ENCODE peak calls at places on chromosomes 1 and 21, in four cellular contexts. V is A549, E is heart left ventricle, U is NB4. W is an unnamed sample.

GRCh38 chr1:83104558-83104957 is 894.4 kb downstream of the TTLL7 start:
- DNase-seq in V (no peak), E (no peak), U (no peak), W (no peak)

GRCh38 chr1:208924011-208924410 is 659.5 kb upstream of the CAMK1G start:
- DNase-seq in V (no peak), E (no peak), U (no peak), W (no peak)

GRCh38 chr1:180842052-180842451 is 70.6 kb upstream of the KIAA1614 start:
- DNase-seq in V (no peak), E (no peak), U (no peak), W (no peak)

GRCh38 chr21:19864456-19864855 is 1133.8 kb upstream of the NCAM2 start:
- DNase-seq in V (no peak), E (no peak), U (no peak), W (no peak)

GRCh38 chr1:18327650-18328049 is 153.1 kb upstream of the KLHDC7A start:
- DNase-seq in V (no peak), E (no peak), U (no peak), W (no peak)

GRCh38 chr1:48661726-48662483 is 114.8 kb downstream of the BEND5 start:
- DNase-seq in V (no peak), E (no peak), U (peak; percentile 70), W (no peak)

GRCh38 chr1:243944429-243945160 is 94.6 kb upstream of the AKT3 start:
- DNase-seq in V (peak; percentile 88), E (no peak), U (peak; percentile 6), W (peak; percentile 55)

GRCh38 chr1:19557609-19558051 is 72.3 kb upstream of the CAPZB start:
- DNase-seq in V (no peak), E (no peak), U (peak; percentile 51), W (peak; percentile 23)

GRCh38 chr21:33642896-33643657 is 776 bp downstream of the ITSN1 start:
- DNase-seq in V (peak; percentile 12), E (peak; percentile 34), U (peak; percentile 63), W (peak; percentile 28)

GRCh38 chr1:197649188-197649587 is 126.1 kb downstream of the DENND1B start:
- DNase-seq in V (no peak), E (no peak), U (no peak), W (no peak)

GRCh38 chr1:199113265-199113869 is 474.5 kb downstream of the PTPRC start:
- DNase-seq in V (peak; percentile 66), E (peak; percentile 35), U (peak; percentile 91), W (peak; percentile 70)

GRCh38 chr1:90710579-90711536 is 6.2 kb downstream of the BARHL2 start:
- DNase-seq in V (no peak), E (no peak), U (no peak), W (no peak)

GRCh38 chr1:170483041-170483440 is 48.9 kb upstream of the GORAB start:
- DNase-seq in V (no peak), E (no peak), U (no peak), W (no peak)

GRCh38 chr1:235502601-235503332 is 1.5 kb downstream of the B3GALNT2 start:
- DNase-seq in V (no peak), E (no peak), U (peak; percentile 20), W (peak; percentile 39)

GRCh38 chr21:41366522-41367151 is 4.8 kb downstream of the MX2 start:
- DNase-seq in V (peak; percentile 74), E (no peak), U (peak; percentile 97), W (peak; percentile 89)

GRCh38 chr21:38990424-38990794 is 184.7 kb downstream of the ETS2 start:
- DNase-seq in V (no peak), E (no peak), U (no peak), W (no peak)

GRCh38 chr1:93880731-93881130 is 1.7 kb upstream of the DNTTIP2 start:
- DNase-seq in V (no peak), E (no peak), U (no peak), W (no peak)

GRCh38 chr21:44846485-44847260 is 26.8 kb downstream of the PTTG1IP start:
- DNase-seq in V (no peak), E (peak; percentile 51), U (peak; percentile 90), W (no peak)

GRCh38 chr1:93552751-93553455 is 105.0 kb downstream of the FNBP1L start:
- DNase-seq in V (no peak), E (no peak), U (peak; percentile 76), W (peak; percentile 80)

GRCh38 chr1:203306970-203307541 is 1.7 kb downstream of the BTG2 start:
- DNase-seq in V (no peak), E (peak; percentile 42), U (no peak), W (no peak)

GRCh38 chr1:203304919-203305808 is at the start of gene BTG2:
- DNase-seq in V (peak; percentile 84), E (peak; percentile 95), U (peak; percentile 81), W (peak; percentile 96)

GRCh38 chr1:203305809-203306088 is 430 bp downstream of the BTG2 start:
- DNase-seq in V (no peak), E (no peak), U (no peak), W (peak; percentile 52)

GRCh38 chr1:203307690-203308126 is 2.4 kb downstream of the BTG2 start:
- DNase-seq in V (no peak), E (no peak), U (no peak), W (no peak)

DNA sequence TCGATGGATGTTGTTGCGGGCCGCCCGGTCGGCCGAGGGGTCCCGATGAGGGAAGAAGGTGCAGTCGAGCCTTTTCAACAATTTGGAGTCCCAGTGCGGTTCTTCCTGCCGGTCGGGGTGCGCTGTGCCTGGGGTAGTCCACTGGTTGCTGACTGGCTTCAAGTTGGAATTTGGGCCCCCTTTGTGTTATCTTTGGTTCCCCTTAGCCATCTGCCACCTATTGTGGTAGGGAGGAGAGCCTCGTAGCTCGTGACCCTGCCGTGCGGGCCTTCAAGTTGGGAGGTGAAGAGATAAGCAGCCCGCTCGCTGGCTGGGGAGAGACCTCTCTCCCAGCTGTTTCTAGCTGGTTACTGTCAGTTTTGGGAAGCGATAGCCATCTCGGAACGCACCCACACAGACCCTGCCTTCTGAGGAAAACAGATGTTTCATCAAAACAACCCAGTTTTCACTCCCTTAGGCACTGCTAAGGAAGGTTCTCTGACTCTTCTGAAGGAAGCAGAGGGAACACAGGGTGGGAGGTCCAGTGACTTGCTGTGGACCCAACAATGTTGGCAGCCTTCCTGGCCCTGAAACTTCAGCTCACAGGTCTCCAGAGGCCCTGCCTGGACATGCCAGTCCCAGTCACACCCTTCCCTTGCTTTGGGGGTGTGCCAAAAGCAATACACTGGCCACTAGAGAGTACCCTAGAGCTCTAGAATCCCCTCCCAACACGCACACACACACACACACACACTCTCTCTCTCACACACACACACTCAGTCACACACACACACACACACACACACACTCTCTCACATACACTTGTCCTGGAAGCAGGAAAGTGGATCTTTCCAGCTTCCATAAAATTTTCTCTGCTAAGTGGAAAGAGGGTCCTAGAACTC is 1.0 kb downstream of the BTG2 start:
- DNase-seq in V (peak; percentile 72), E (peak; percentile 90), U (peak; percentile 30), W (peak; percentile 100)
- TF ChIP-seq CTCF in V (peak; percentile 29), E (no peak), U (no peak), W (no peak)

DNA sequence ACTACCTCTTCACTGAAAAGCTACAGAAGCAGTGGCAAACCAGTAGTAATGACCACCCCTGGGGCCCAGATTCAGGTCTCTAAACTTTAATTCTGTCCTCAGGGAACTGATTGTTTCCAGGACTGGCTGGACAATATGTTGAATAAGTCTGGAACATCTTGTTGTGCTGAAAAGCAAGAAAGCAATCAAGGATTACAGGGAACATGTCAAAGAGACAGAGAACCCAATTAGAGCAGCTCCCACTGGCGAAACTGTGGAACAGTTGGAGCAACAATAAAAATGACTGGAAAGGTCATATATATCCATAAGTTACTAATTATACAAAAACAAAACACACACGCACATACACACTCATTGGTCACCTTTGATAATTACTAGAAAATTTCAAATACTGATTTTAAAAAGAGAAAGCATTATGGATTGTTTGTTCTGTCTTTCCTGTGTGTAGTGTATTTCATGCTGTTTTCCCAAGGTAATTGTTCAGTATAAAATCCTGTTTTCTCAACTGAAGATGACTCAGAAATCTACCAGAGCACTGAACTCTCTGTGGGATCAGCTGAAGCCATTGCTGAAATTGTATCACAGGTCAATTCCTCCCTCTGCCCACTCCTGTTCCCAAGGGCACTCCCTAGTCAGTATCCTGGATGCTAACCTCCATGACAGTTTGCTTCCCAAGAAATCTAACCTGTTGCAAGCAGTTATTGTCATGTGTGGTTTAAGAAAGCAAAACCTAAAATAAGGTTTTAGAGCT is 83.6 kb upstream of the RGS1 start:
- DNase-seq in V (no peak), E (no peak), U (no peak), W (peak; percentile 38)
- TF ChIP-seq CTCF in V (no peak), E (no peak), U (no peak), W (no peak)

GRCh38 chr1:227253065-227253464 is 65.2 kb downstream of the CDC42BPA start:
- DNase-seq in V (no peak), E (no peak), U (no peak), W (no peak)
- TF ChIP-seq CTCF in V (no peak), E (no peak), U (no peak), W (no peak)

GRCh38 chr1:206508956-206509355 is 1.6 kb downstream of the RASSF5 start:
- DNase-seq in V (no peak), E (no peak), U (no peak), W (no peak)
- TF ChIP-seq CTCF in V (no peak), E (no peak), U (no peak), W (no peak)

DNA sequence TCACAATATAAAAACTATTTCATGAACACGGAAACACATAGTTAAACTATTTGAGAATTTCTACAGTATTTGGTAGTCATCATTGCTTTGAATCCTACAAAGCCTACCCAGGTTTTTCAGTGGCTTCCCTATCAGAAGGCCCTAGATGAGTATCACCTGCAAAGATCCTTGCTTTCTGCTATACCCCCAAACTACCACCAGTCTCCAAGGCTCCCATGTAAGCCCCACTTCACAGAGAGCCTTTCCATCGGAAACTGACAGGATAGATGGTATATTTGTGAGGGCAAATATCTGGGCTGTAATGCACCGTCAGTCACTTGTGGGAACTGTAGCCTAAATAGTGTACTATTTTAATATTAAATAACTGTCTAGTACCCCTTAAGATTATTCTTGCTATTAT is 674.3 kb downstream of the BRINP3 start:
- DNase-seq in V (no peak), E (no peak), U (no peak), W (no peak)
- TF ChIP-seq CTCF in V (no peak), E (no peak), U (no peak), W (no peak)

GRCh38 chr1:61110587-61110986 is 28.2 kb downstream of the NFIA start:
- DNase-seq in V (no peak), E (no peak), U (no peak), W (no peak)

GRCh38 chr1:61111084-61112050 is 29.0 kb downstream of the NFIA start:
- DNase-seq in V (no peak), E (no peak), U (no peak), W (no peak)

GRCh38 chr1:61109910-61110309 is 27.5 kb downstream of the NFIA start:
- DNase-seq in V (no peak), E (no peak), U (no peak), W (no peak)

GRCh38 chr1:61107638-61108037 is 25.3 kb downstream of the NFIA start:
- DNase-seq in V (no peak), E (no peak), U (no peak), W (no peak)

DNA sequence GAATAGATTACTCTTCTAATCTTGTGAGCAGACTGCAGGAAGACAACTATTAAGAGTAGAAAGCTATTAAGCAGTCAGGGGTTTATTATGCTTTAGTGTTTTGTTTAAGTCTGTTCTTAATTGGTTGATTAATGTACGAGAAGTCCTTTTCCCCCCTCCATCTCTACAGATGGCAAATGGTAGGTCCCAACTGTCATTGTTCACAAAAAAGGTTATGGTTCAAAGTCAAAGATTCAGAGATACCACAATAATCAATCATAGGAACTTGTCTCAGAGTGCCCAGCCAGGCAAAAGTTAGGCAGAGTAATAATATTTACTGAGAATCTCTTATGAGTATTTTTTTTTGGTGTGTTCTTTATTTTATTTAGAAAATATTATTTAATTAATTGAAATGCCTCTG is 26.8 kb downstream of the NFIA start:
- DNase-seq in V (no peak), E (no peak), U (no peak), W (no peak)
- TF ChIP-seq CTCF in V (no peak), E (no peak), U (no peak), W (no peak)